ENCODE peak calls at places on chromosomes 11 and 22, in six cellular contexts. X, Z, E, T, K and A are unnamed samples.
A peak's percentile ranks its signal among the peaks of the same experiment; 100 is the strongest.

GRCh38 chr11:65416341-65417185 is 6.0 kb upstream of the NEAT1 start:
- DNase-seq in X (no peak), Z (peak; percentile 79), E (peak; percentile 77), T (no peak), K (peak; percentile 72), A (peak; percentile 94)

GRCh38 chr11:279966-280761 is 2.0 kb downstream of the NLRP6 start:
- DNase-seq in X (no peak), Z (no peak), E (peak; percentile 53), T (no peak), K (no peak), A (no peak)

GRCh38 chr11:97856666-97857065 is 1164.1 kb upstream of the CNTN5 start:
- DNase-seq in X (peak; percentile 42), Z (no peak), E (no peak), T (peak; percentile 99), K (no peak), A (no peak)

GRCh38 chr11:76152741-76153608 is 53.3 kb downstream of the WNT11 start:
- DNase-seq in X (no peak), Z (no peak), E (no peak), T (no peak), K (no peak), A (no peak)

GRCh38 chr11:131875611-131876010 is 505.2 kb downstream of the NTM start:
- DNase-seq in X (no peak), Z (no peak), E (no peak), T (no peak), K (no peak), A (no peak)

GRCh38 chr11:61560751-61561150 is 20.1 kb downstream of the SYT7 start:
- DNase-seq in X (no peak), Z (no peak), E (no peak), T (no peak), K (no peak), A (peak; percentile 68)

GRCh38 chr11:19087658-19088057 is 27.1 kb upstream of the MRGPRX2 start:
- DNase-seq in X (no peak), Z (peak; percentile 95), E (no peak), T (no peak), K (peak; percentile 93), A (no peak)

GRCh38 chr11:119860561-119861094 is 131.6 kb upstream of the NECTIN1 start:
- DNase-seq in X (no peak), Z (no peak), E (no peak), T (no peak), K (no peak), A (no peak)

GRCh38 chr22:38034278-38034882 is 22.8 kb upstream of the PICK1 start:
- DNase-seq in X (no peak), Z (peak; percentile 88), E (peak; percentile 87), T (no peak), K (peak; percentile 88), A (no peak)

GRCh38 chr11:17722000-17722643 is 2.8 kb downstream of the MYOD1 start:
- DNase-seq in X (no peak), Z (peak; percentile 64), E (peak; percentile 35), T (no peak), K (peak; percentile 43), A (peak; percentile 65)

GRCh38 chr11:68670208-68670992 is 13.9 kb upstream of the GAL start:
- DNase-seq in X (no peak), Z (no peak), E (no peak), T (no peak), K (no peak), A (no peak)

GRCh38 chr11:127574528-127574927 is 574.0 kb upstream of the KIRREL3 start:
- DNase-seq in X (no peak), Z (no peak), E (no peak), T (no peak), K (no peak), A (no peak)

GRCh38 chr11:32962016-32962415 is 53.7 kb upstream of the DEPDC7 start:
- DNase-seq in X (no peak), Z (peak; percentile 74), E (no peak), T (no peak), K (peak; percentile 29), A (no peak)

GRCh38 chr11:123083623-123084029 is 21.7 kb upstream of the HSPA8 start:
- DNase-seq in X (no peak), Z (peak; percentile 99), E (peak; percentile 85), T (no peak), K (peak; percentile 94), A (peak; percentile 91)

GRCh38 chr22:50641696-50642607 is 14.0 kb upstream of the ARSA start:
- DNase-seq in X (no peak), Z (no peak), E (no peak), T (no peak), K (no peak), A (no peak)

GRCh38 chr22:23072911-23073491 is 2.7 kb downstream of the GNAZ start:
- DNase-seq in X (no peak), Z (peak; percentile 5), E (no peak), T (no peak), K (no peak), A (no peak)

GRCh38 chr22:44191036-44191454 is 10.3 kb downstream of the PARVG start:
- DNase-seq in X (no peak), Z (no peak), E (peak; percentile 39), T (no peak), K (no peak), A (no peak)

GRCh38 chr11:111923351-111923788 is 4.7 kb downstream of the C11orf52 start:
- DNase-seq in X (no peak), Z (peak; percentile 48), E (no peak), T (no peak), K (no peak), A (no peak)

GRCh38 chr11:106986261-106986660 is 32.0 kb downstream of the GUCY1A2 start:
- DNase-seq in X (no peak), Z (peak; percentile 66), E (no peak), T (no peak), K (peak; percentile 63), A (no peak)

GRCh38 chr22:22431271-22432220 is 77.0 kb downstream of the ZNF280B start:
- DNase-seq in X (no peak), Z (peak; percentile 36), E (peak; percentile 49), T (no peak), K (peak; percentile 35), A (peak; percentile 27)

GRCh38 chr11:112620621-112621394 is 340.4 kb upstream of the NCAM1 start:
- DNase-seq in X (no peak), Z (peak; percentile 47), E (no peak), T (no peak), K (no peak), A (no peak)

GRCh38 chr22:49025791-49026475 is 801.7 kb downstream of the BRD1 start:
- DNase-seq in X (no peak), Z (no peak), E (no peak), T (no peak), K (no peak), A (no peak)

GRCh38 chr22:25700996-25701815 is 40.8 kb upstream of the MYO18B start:
- DNase-seq in X (no peak), Z (no peak), E (no peak), T (no peak), K (no peak), A (no peak)

GRCh38 chr22:20567371-20567847 is 60.0 kb downstream of the MED15 start:
- DNase-seq in X (no peak), Z (peak; percentile 94), E (peak; percentile 59), T (no peak), K (no peak), A (no peak)

GRCh38 chr22:20507253-20508066 is at the start of gene MED15:
- DNase-seq in X (no peak), Z (peak; percentile 88), E (peak; percentile 91), T (peak; percentile 3), K (peak; percentile 88), A (peak; percentile 91)

GRCh38 chr22:31148953-31149627 is 8.8 kb upstream of the PLA2G3 start:
- DNase-seq in X (peak; percentile 30), Z (peak; percentile 57), E (peak; percentile 56), T (no peak), K (peak; percentile 76), A (peak; percentile 88)

GRCh38 chr11:73252577-73253191 is 19.5 kb upstream of the P2RY6 start:
- DNase-seq in X (no peak), Z (peak; percentile 35), E (peak; percentile 30), T (no peak), K (no peak), A (no peak)

GRCh38 chr11:60913793-60914619 is at the start of gene TMEM109:
- DNase-seq in X (peak; percentile 73), Z (peak; percentile 92), E (peak; percentile 84), T (peak; percentile 96), K (peak; percentile 82), A (peak; percentile 93)

GRCh38 chr22:44931077-44931540 is 78.7 kb downstream of the PHF21B start:
- DNase-seq in X (no peak), Z (peak; percentile 3), E (no peak), T (no peak), K (no peak), A (peak; percentile 15)

GRCh38 chr11:7576671-7577225 is 62.9 kb downstream of the PPFIBP2 start:
- DNase-seq in X (no peak), Z (peak; percentile 29), E (no peak), T (no peak), K (peak; percentile 25), A (no peak)

GRCh38 chr11:125569913-125570621 is 790 bp downstream of the EI24 start:
- DNase-seq in X (no peak), Z (peak; percentile 11), E (peak; percentile 2), T (no peak), K (peak; percentile 13), A (no peak)

GRCh38 chr11:50298182-50298988 is 265.7 kb downstream of the OR4C45 start:
- DNase-seq in X (no peak), Z (no peak), E (no peak), T (no peak), K (no peak), A (no peak)